ENCODE peak calls at places on chromosomes 16 and 17, in seven cellular contexts. One of them, this sample, is unnamed. For H3K9me3, the result is how much of the 10 kb centered on the place peaks cover.

GRCh38 chr16:55242667-55243066 is 81.3 kb upstream of the IRX6 start:
- DNase-seq in GM12878: no peak
- DNase-seq in K562: no peak
- DNase-seq in HCT116: no peak
- DNase-seq in SK-N-SH: no peak
- DNase-seq in HepG2: no peak
- DNase-seq in H1: no peak
- DNase-seq in this sample: no peak

GRCh38 chr16:28985611-28986041 is 774 bp downstream of the LAT start:
- DNase-seq in HCT116: no peak
- DNase-seq in HepG2: no peak
- DNase-seq in K562: no peak
- DNase-seq in SK-N-SH: no peak
- DNase-seq in GM12878: no peak
- DNase-seq in H1: no peak
- DNase-seq in this sample: no peak

GRCh38 chr17:17666111-17666714 is 15.0 kb upstream of the RAI1 start:
- DNase-seq in HepG2: peak
- DNase-seq in K562: no peak
- DNase-seq in HCT116: no peak
- DNase-seq in SK-N-SH: no peak
- DNase-seq in GM12878: no peak
- DNase-seq in H1: no peak
- DNase-seq in this sample: no peak

GRCh38 chr17:51164911-51165679 is 1.1 kb upstream of the NME2 start:
- DNase-seq in H1: no peak
- DNase-seq in SK-N-SH: peak
- DNase-seq in GM12878: no peak
- DNase-seq in HCT116: no peak
- DNase-seq in K562: no peak
- DNase-seq in HepG2: peak
- DNase-seq in this sample: no peak

GRCh38 chr16:74724820-74725549 is 24.3 kb upstream of the MLKL start:
- DNase-seq in SK-N-SH: no peak
- DNase-seq in H1: no peak
- DNase-seq in K562: no peak
- DNase-seq in HepG2: no peak
- DNase-seq in HCT116: no peak
- DNase-seq in GM12878: no peak
- DNase-seq in this sample: no peak

GRCh38 chr16:1122031-1122765 is 26.2 kb upstream of the C1QTNF8 start:
- DNase-seq in SK-N-SH: no peak
- DNase-seq in HepG2: no peak
- DNase-seq in HCT116: no peak
- DNase-seq in K562: peak
- DNase-seq in GM12878: no peak
- DNase-seq in H1: no peak
- DNase-seq in this sample: no peak

GRCh38 chr17:28130455-28130854 is 88.0 kb downstream of the NLK start:
- DNase-seq in HepG2: no peak
- DNase-seq in K562: no peak
- DNase-seq in GM12878: no peak
- DNase-seq in H1: no peak
- DNase-seq in HCT116: no peak
- DNase-seq in SK-N-SH: no peak
- DNase-seq in this sample: no peak

GRCh38 chr17:40290629-40291296 is 3.1 kb downstream of the CDC6 start:
- DNase-seq in GM12878: no peak
- DNase-seq in HCT116: peak
- DNase-seq in HepG2: peak
- DNase-seq in K562: peak
- DNase-seq in SK-N-SH: peak
- DNase-seq in H1: no peak
- DNase-seq in this sample: peak

GRCh38 chr17:47804461-47804860 is 17.1 kb downstream of the OSBPL7 start:
- DNase-seq in SK-N-SH: peak
- DNase-seq in HepG2: no peak
- DNase-seq in HCT116: no peak
- DNase-seq in GM12878: no peak
- DNase-seq in K562: no peak
- DNase-seq in H1: no peak
- DNase-seq in this sample: no peak

GRCh38 chr16:86484240-86484639 is 26.1 kb upstream of the FOXF1 start:
- DNase-seq in HepG2: no peak
- DNase-seq in K562: no peak
- DNase-seq in H1: no peak
- DNase-seq in SK-N-SH: no peak
- DNase-seq in GM12878: no peak
- DNase-seq in HCT116: peak
- DNase-seq in this sample: no peak

GRCh38 chr16:58730724-58731370 is 3.3 kb downstream of the GOT2 start:
- DNase-seq in GM12878: no peak
- DNase-seq in HepG2: no peak
- DNase-seq in K562: no peak
- DNase-seq in HCT116: no peak
- DNase-seq in SK-N-SH: no peak
- DNase-seq in H1: no peak
- DNase-seq in this sample: no peak

GRCh38 chr17:4436381-4436780 is 2.6 kb downstream of the SPNS3 start:
- DNase-seq in HepG2: no peak
- DNase-seq in GM12878: no peak
- DNase-seq in K562: no peak
- DNase-seq in HCT116: no peak
- DNase-seq in H1: no peak
- DNase-seq in SK-N-SH: no peak
- DNase-seq in this sample: no peak
- TF ChIP-seq SIN3A in HepG2: no peak
- TF ChIP-seq SIN3A in GM12878: no peak
- TF ChIP-seq SIN3A in K562: no peak
- TF ChIP-seq SIN3A in HCT116: no peak
- TF ChIP-seq SIN3A in H1: no peak
- TF ChIP-seq SIN3A in SK-N-SH: no peak
- TF ChIP-seq SIN3A in this sample: no peak

GRCh38 chr16:35560637-35560984 is 2101.2 kb downstream of the TP53TG3F start:
- DNase-seq in K562: no peak
- DNase-seq in HepG2: no peak
- DNase-seq in GM12878: no peak
- DNase-seq in HCT116: no peak
- DNase-seq in H1: no peak
- DNase-seq in SK-N-SH: no peak
- DNase-seq in this sample: no peak
- H3K9me3 ChIP-seq in K562: under half
- H3K9me3 ChIP-seq in HepG2: half or more
- H3K9me3 ChIP-seq in GM12878: under half
- H3K9me3 ChIP-seq in HCT116: under half
- H3K9me3 ChIP-seq in H1: half or more
- H3K9me3 ChIP-seq in SK-N-SH: under half
- H3K9me3 ChIP-seq in this sample: under half

GRCh38 chr17:82106697-82107305 is 8.8 kb upstream of the FASN start:
- DNase-seq in HCT116: no peak
- DNase-seq in HepG2: no peak
- DNase-seq in SK-N-SH: no peak
- DNase-seq in K562: no peak
- DNase-seq in H1: no peak
- DNase-seq in GM12878: no peak
- DNase-seq in this sample: no peak
- H3K27ac ChIP-seq in HCT116: peak
- H3K27ac ChIP-seq in HepG2: peak
- H3K27ac ChIP-seq in SK-N-SH: peak
- H3K27ac ChIP-seq in K562: peak
- H3K27ac ChIP-seq in H1: no peak
- H3K27ac ChIP-seq in GM12878: peak
- H3K27ac ChIP-seq in this sample: peak

DNA sequence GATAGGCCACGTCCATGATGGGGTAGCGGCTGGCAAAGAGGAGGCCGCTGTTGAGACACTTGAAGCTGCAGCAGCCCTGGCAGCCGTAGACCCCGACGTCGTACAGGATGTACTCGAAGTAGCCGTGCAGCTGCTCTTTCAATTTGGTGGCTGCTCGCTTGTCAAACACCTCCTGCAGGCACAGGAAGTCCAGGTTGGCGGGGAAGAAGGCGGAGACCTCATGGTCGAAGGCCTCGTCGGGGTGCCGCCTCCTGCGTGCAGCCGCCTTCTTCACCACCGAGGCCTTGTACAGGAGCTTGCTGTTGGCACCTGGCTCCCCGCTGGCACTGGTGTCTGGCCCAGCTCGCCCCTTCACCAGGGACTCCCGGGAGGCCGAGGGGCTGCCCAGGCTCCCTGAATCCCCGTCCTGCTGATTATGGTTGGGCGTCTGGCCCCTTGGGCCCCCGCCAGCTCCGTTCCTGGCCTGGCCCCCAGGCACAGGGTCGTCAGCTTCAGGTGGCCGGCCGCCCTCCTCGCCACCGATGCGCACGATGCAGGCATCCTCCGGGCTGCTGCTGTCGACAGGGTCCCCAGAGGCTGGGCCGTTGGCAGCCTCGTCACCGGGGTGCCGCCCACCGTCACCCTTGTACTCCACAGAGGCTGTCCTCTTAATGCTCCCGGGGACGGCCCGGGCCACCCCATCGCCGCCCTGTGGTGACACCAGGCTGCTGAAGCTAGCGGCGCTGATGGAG is 60.3 kb downstream of the PRMT7 start:
- DNase-seq in SK-N-SH: no peak
- DNase-seq in HepG2: no peak
- DNase-seq in GM12878: no peak
- DNase-seq in H1: no peak
- DNase-seq in K562: no peak
- DNase-seq in HCT116: no peak
- DNase-seq in this sample: no peak
- TF ChIP-seq SIN3A in SK-N-SH: no peak
- TF ChIP-seq SIN3A in HepG2: no peak
- TF ChIP-seq SIN3A in GM12878: no peak
- TF ChIP-seq SIN3A in H1: no peak
- TF ChIP-seq SIN3A in K562: no peak
- TF ChIP-seq SIN3A in HCT116: no peak
- TF ChIP-seq SIN3A in this sample: no peak

GRCh38 chr17:35294756-35295155 is 51.9 kb downstream of the SLFN5 start:
- DNase-seq in HepG2: no peak
- DNase-seq in SK-N-SH: no peak
- DNase-seq in GM12878: no peak
- DNase-seq in HCT116: no peak
- DNase-seq in H1: no peak
- DNase-seq in K562: no peak
- DNase-seq in this sample: no peak

GRCh38 chr17:35297666-35298065 is 54.8 kb downstream of the SLFN5 start:
- DNase-seq in HCT116: no peak
- DNase-seq in K562: no peak
- DNase-seq in H1: no peak
- DNase-seq in SK-N-SH: no peak
- DNase-seq in HepG2: no peak
- DNase-seq in GM12878: no peak
- DNase-seq in this sample: no peak

GRCh38 chr17:35299108-35299507 is 56.2 kb downstream of the SLFN5 start:
- DNase-seq in HCT116: no peak
- DNase-seq in GM12878: no peak
- DNase-seq in K562: no peak
- DNase-seq in HepG2: no peak
- DNase-seq in H1: no peak
- DNase-seq in SK-N-SH: no peak
- DNase-seq in this sample: no peak

GRCh38 chr17:35295686-35296085 is 52.8 kb downstream of the SLFN5 start:
- DNase-seq in H1: no peak
- DNase-seq in K562: no peak
- DNase-seq in HCT116: no peak
- DNase-seq in GM12878: no peak
- DNase-seq in HepG2: no peak
- DNase-seq in SK-N-SH: no peak
- DNase-seq in this sample: no peak

GRCh38 chr17:35298639-35299038 is 55.8 kb downstream of the SLFN5 start:
- DNase-seq in GM12878: no peak
- DNase-seq in SK-N-SH: no peak
- DNase-seq in K562: no peak
- DNase-seq in HCT116: no peak
- DNase-seq in HepG2: no peak
- DNase-seq in H1: no peak
- DNase-seq in this sample: no peak
- H3K9me3 ChIP-seq in GM12878: under half
- H3K9me3 ChIP-seq in SK-N-SH: under half
- H3K9me3 ChIP-seq in K562: under half
- H3K9me3 ChIP-seq in HCT116: under half
- H3K9me3 ChIP-seq in HepG2: under half
- H3K9me3 ChIP-seq in H1: under half
- H3K9me3 ChIP-seq in this sample: under half

GRCh38 chr16:57534881-57535658 is 1.3 kb downstream of the CCDC102A start:
- DNase-seq in SK-N-SH: peak
- DNase-seq in HepG2: no peak
- DNase-seq in H1: no peak
- DNase-seq in K562: no peak
- DNase-seq in GM12878: no peak
- DNase-seq in HCT116: no peak
- DNase-seq in this sample: no peak

GRCh38 chr16:57533366-57533617 is 3.1 kb downstream of the CCDC102A start:
- DNase-seq in H1: no peak
- DNase-seq in GM12878: no peak
- DNase-seq in HepG2: no peak
- DNase-seq in SK-N-SH: no peak
- DNase-seq in HCT116: no peak
- DNase-seq in K562: no peak
- DNase-seq in this sample: no peak

GRCh38 chr16:57535680-57536305 is 578 bp downstream of the CCDC102A start:
- DNase-seq in HepG2: peak
- DNase-seq in HCT116: peak
- DNase-seq in SK-N-SH: peak
- DNase-seq in K562: peak
- DNase-seq in H1: peak
- DNase-seq in GM12878: no peak
- DNase-seq in this sample: peak

GRCh38 chr16:57533618-57534336 is 2.6 kb downstream of the CCDC102A start:
- DNase-seq in HCT116: no peak
- DNase-seq in HepG2: no peak
- DNase-seq in K562: no peak
- DNase-seq in H1: no peak
- DNase-seq in SK-N-SH: peak
- DNase-seq in GM12878: no peak
- DNase-seq in this sample: no peak

DNA sequence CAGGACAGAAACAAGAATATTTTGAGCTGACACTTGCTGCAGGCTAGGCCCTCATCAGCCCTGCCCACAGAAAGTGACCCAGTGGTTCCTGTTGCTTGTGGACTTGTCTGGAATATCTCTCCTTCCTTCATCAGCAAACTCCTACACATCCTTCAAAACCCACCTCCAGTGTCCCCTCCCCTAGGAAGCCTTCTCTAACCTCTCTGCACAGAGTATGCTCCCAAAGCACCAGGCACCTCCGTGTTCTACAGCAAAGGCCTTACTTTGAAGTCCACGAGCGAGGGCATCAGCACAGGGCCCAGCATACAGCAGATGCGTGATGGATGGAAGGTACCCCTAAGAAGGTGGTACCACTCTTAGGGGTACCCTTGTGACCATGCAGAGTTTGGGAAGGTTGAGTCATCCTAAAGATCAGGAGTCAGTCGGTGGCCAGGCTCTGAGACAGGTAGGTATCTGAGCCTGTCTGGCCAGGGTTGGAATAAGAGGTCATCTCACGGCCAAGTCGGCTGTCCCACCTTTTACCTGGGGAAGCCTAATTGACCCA is 2.0 kb downstream of the CCDC102A start:
- DNase-seq in HCT116: no peak
- DNase-seq in GM12878: no peak
- DNase-seq in SK-N-SH: no peak
- DNase-seq in HepG2: no peak
- DNase-seq in H1: no peak
- DNase-seq in K562: no peak
- DNase-seq in this sample: no peak
- H3K27ac ChIP-seq in HCT116: peak
- H3K27ac ChIP-seq in GM12878: no peak
- H3K27ac ChIP-seq in SK-N-SH: no peak
- H3K27ac ChIP-seq in HepG2: no peak
- H3K27ac ChIP-seq in H1: no peak
- H3K27ac ChIP-seq in K562: no peak
- H3K27ac ChIP-seq in this sample: no peak

GRCh38 chr16:85183564-85183963 is 71.3 kb upstream of the CIBAR2 start:
- DNase-seq in HepG2: no peak
- DNase-seq in HCT116: no peak
- DNase-seq in H1: no peak
- DNase-seq in SK-N-SH: no peak
- DNase-seq in GM12878: no peak
- DNase-seq in K562: no peak
- DNase-seq in this sample: no peak
- TF ChIP-seq SIN3A in HepG2: no peak
- TF ChIP-seq SIN3A in HCT116: no peak
- TF ChIP-seq SIN3A in H1: no peak
- TF ChIP-seq SIN3A in SK-N-SH: no peak
- TF ChIP-seq SIN3A in GM12878: no peak
- TF ChIP-seq SIN3A in K562: no peak
- TF ChIP-seq SIN3A in this sample: no peak